ENCODE peak calls at places on chromosomes 3 and 15, in five cellular contexts. J is keratinocyte, W is fibroblast of lung, O is HepG2, D is adipocyte. E is an unnamed sample.

GRCh38 chr15:84741151-84741550 is 7.2 kb upstream of the ZNF592 start:
- DNase-seq in J (no peak), W (no peak), O (no peak), D (no peak), E (no peak)

GRCh38 chr3:197718904-197719303 is 17.8 kb downstream of the RUBCN start:
- DNase-seq in J (peak; percentile 94), W (peak; percentile 94), O (peak; percentile 64), D (peak; percentile 58), E (no peak)

GRCh38 chr3:42852443-42852842 is 23.2 kb downstream of the CYP8B1 start:
- DNase-seq in J (no peak), W (no peak), O (no peak), D (peak; percentile 63), E (no peak)

GRCh38 chr3:99969133-99969532 is 145.2 kb downstream of the FILIP1L start:
- DNase-seq in J (peak; percentile 15), W (no peak), O (no peak), D (no peak), E (no peak)

GRCh38 chr3:45657853-45658252 is 31.3 kb upstream of the SACM1L start:
- DNase-seq in J (no peak), W (no peak), O (no peak), D (no peak), E (no peak)

GRCh38 chr15:41285285-41285684 is 47.1 kb downstream of the OIP5 start:
- DNase-seq in J (no peak), W (no peak), O (no peak), D (no peak), E (no peak)

GRCh38 chr3:131543714-131544113 is 40.9 kb upstream of the MRPL3 start:
- DNase-seq in J (peak; percentile 30), W (peak; percentile 89), O (no peak), D (peak; percentile 75), E (no peak)

GRCh38 chr3:36923981-36924747 is 20.7 kb downstream of the TRANK1 start:
- DNase-seq in J (no peak), W (no peak), O (no peak), D (no peak), E (no peak)

GRCh38 chr3:81684739-81685395 is 76.6 kb downstream of the GBE1 start:
- DNase-seq in J (no peak), W (peak; percentile 47), O (peak; percentile 20), D (peak; percentile 8), E (no peak)

GRCh38 chr3:7602297-7602696 is 741.4 kb downstream of the GRM7 start:
- DNase-seq in J (no peak), W (no peak), O (no peak), D (no peak), E (no peak)

GRCh38 chr3:10432156-10432845 is 73.1 kb downstream of the ATP2B2 start:
- DNase-seq in J (no peak), W (no peak), O (no peak), D (no peak), E (no peak)

GRCh38 chr3:23728651-23729117 is 77.1 kb upstream of the UBE2E1 start:
- DNase-seq in J (no peak), W (peak; percentile 57), O (no peak), D (peak; percentile 73), E (no peak)

GRCh38 chr3:127342735-127343134 is 54.9 kb upstream of the PRR20G start:
- DNase-seq in J (no peak), W (no peak), O (no peak), D (no peak), E (peak; percentile 9)

GRCh38 chr15:33988384-33988783 is 20.1 kb downstream of the CHRM5 start:
- DNase-seq in J (no peak), W (peak; percentile 45), O (peak; percentile 41), D (no peak), E (no peak)

GRCh38 chr3:14467723-14468620 is 65.6 kb downstream of the SLC6A6 start:
- DNase-seq in J (no peak), W (peak; percentile 32), O (peak; percentile 8), D (peak; percentile 64), E (no peak)

GRCh38 chr15:73983211-73983727 is 8.8 kb downstream of the STOML1 start:
- DNase-seq in J (peak; percentile 63), W (peak; percentile 81), O (no peak), D (peak; percentile 91), E (no peak)

DNA sequence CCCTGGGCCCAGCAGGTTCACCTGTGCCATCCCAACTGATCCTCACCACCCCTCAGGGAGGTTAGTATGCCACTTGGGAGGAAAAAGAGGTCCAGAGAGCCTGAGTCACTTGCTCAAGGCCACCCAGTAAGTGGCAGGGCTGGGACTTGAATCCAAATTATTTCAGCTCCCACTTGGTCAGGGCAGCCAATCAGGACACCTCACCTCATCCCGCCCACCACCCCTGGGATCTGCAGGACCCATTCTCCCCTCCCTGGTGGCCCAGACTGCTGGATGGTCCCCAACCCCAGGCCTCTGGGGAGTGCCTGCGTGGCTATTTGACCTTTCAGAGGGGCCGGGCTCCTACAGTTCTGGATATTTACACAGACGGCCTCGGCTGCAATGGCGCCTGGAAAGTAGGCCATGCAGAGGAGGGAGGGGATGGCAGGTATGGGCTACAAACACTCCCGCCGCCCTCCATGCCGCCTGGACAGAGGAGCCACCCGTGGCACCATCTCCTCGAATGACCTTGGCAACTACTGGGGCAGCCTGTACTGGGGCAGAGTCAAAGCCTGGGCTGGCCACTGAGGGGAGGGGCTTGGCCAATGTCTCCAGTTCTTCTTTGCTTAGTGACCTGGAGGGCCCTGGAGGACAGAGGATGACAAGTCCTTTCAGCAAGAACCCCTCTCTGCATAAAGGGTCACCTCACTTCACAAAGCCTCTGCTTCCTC is 153.6 kb upstream of the LINGO1 start:
- DNase-seq in J (no peak), W (no peak), O (no peak), D (no peak), E (no peak)
- H3K27me3 ChIP-seq in J (peaks cover 12% of the 10 kb centered on the region), W (no peaks in the 10 kb centered on the region), O (no peaks in the 10 kb centered on the region), D (peaks cover 67% of the 10 kb centered on the region), E (peaks cover 4% of the 10 kb centered on the region)

DNA sequence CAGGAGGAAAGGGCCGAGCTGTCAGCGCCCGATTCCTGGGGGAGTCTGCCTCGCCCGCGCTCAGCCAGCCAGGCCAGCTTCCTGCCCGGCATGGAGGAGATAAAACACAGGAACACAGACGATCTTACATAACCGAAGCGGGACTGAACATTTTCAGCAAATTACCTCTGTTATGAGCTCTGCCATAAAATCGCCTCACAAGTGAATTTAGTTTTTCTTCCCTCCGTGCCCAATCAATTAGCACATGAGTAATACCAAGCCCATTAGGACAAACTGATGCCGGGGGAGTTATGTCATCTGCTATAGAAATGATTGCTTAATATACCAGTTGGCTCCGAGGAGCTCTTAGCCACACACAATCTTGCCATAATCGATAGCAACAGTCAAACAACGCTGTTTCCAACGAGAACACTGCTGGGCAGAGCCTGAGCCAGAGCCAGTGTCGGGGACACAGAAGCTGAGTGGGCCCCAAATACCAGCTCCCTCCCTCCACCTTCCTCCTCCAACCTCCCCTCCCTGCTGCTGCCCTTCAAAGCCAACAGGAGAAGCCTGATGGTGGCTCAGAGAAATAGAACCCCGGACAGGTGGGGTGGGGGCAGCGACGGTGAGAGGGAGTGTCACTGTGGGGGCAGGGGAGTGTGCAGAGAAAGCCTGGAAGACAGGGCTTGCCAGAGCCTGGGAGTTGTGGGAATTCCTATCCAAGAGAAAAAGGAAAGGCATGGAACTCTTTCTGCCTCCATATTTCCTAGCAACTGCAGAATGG is 279.4 kb upstream of the TLE3 start:
- DNase-seq in J (no peak), W (peak; percentile 66), O (no peak), D (peak; percentile 59), E (no peak)
- H3K9ac ChIP-seq in J (peak overlapping the region; percentile 43), W (peak overlapping the region; percentile 7), O (no peak overlapping the region), D (peak overlapping the region; percentile 13), E (peak overlapping the region; percentile 42)

DNA sequence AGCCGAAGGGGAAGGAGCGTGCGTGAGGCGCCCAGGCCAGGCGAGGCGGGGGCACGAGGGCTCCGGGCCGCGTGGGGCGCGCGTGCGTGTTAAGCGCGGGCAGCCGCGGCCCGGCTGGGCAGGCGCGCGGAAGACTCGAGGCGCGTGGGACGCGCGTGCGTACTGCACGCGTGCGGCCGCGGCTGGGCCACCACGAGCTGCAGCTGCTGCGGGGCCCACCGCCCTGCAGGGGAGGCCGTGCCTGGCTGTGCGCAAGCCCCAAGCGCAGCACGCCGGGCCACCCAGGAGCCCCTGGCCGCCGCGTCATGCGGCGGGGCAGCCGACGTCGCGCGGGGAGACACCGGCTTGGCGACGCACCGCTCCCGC is 619 bp upstream of the TRIM71 start:
- DNase-seq in J (no peak), W (no peak), O (no peak), D (no peak), E (no peak)
- H3K27me3 ChIP-seq in J (peaks cover 72% of the 10 kb centered on the region), W (peaks cover 59% of the 10 kb centered on the region), O (no peaks in the 10 kb centered on the region), D (peaks cover 23% of the 10 kb centered on the region), E (no peaks in the 10 kb centered on the region)

DNA sequence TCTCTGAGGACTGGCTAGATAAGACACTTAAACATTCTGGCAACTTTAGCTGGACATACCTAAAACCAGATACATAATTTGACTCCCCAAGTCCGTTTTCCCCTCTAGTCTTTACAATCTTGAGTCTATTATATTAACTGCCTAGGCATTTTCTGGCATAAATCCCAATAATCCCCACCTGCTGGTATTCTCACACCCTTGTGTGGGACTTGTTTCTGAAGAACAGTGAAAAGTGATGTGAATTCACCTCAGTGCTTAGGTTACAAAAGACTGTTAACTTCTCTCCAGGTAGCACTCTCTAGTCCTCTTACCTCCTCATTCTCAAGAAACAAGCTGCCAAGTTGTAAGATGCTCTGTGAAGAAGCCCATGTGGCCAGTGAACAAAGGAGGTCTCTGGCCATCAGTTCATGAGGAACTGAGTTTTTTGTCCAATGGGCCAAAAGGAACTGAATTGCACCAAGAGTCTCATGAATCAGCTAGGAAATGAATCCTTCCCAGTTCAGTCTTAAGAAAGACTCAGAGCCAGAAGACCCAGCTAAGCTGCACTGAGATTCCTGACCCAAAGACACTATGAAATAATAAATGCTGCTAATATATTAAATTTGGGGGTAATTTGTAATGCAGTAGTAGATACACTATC is 4.1 kb downstream of the OSBPL11 start:
- DNase-seq in J (no peak), W (no peak), O (no peak), D (no peak), E (no peak)
- H3K9ac ChIP-seq in J (no peak overlapping the region), W (no peak overlapping the region), O (no peak overlapping the region), D (peak overlapping the region; percentile 93), E (no peak overlapping the region)

GRCh38 chr3:193795062-193795690 is 202.2 kb downstream of the OPA1 start:
- DNase-seq in J (no peak), W (peak; percentile 65), O (no peak), D (no peak), E (no peak)
- H3K27me3 ChIP-seq in J (peaks cover 6% of the 10 kb centered on the region), W (peaks cover 10% of the 10 kb centered on the region), O (no peaks in the 10 kb centered on the region), D (peaks cover 55% of the 10 kb centered on the region), E (peaks cover 14% of the 10 kb centered on the region)

GRCh38 chr15:29822685-29823459 is 604 bp upstream of the TJP1 start:
- DNase-seq in J (no peak), W (peak; percentile 85), O (peak; percentile 66), D (peak; percentile 83), E (peak; percentile 5)

GRCh38 chr15:29821416-29822099 is 710 bp downstream of the TJP1 start:
- DNase-seq in J (no peak), W (peak; percentile 88), O (peak; percentile 74), D (peak; percentile 92), E (peak; percentile 22)

GRCh38 chr15:29822100-29822684 is at the start of gene TJP1:
- DNase-seq in J (no peak), W (peak; percentile 76), O (peak; percentile 39), D (peak; percentile 92), E (peak; percentile 36)

GRCh38 chr15:29819979-29820801 is 2.1 kb downstream of the TJP1 start:
- DNase-seq in J (no peak), W (no peak), O (no peak), D (no peak), E (no peak)

DNA sequence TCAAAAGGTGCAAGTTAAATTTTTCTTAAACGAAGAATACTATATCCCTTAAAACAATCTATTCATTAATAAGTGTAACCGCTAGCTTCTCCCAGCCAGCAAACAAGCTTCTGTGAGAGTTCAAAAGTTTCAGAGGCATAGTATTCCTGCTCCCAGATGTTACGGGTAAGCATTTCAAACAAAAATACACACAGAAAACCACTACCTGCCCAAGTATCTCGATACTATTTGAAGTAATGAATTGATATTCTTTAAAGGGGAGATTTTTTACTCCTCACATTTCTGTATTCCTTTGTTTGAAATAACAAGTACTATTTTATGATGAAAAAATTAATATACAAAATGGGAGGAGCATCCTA is 1.5 kb downstream of the TJP1 start:
- DNase-seq in J (no peak), W (no peak), O (no peak), D (peak; percentile 52), E (no peak)
- H3K9ac ChIP-seq in J (peak overlapping the region; percentile 88), W (peak overlapping the region; percentile 95), O (peak overlapping the region; percentile 84), D (peak overlapping the region; percentile 84), E (peak overlapping the region; percentile 72)

E was measured in NT2/D1.